ENCODE peak calls at places on chromosomes 12 and 14, in eight cellular contexts. G is body of pancreas, V is lung, R is fibroblast of pulmonary artery, N is kidney, L is endothelial cell of umbilical vein, X is GM12865, K is lower lobe of right lung. T is an unnamed sample.

GRCh38 chr14:91366749-91367148 is 50.9 kb downstream of the CCDC88C start:
- DNase-seq in R (no peak), L (no peak), X (no peak), N (no peak), K (no peak), V (no peak), G (no peak), T (no peak)

GRCh38 chr12:101172316-101172715 is 37.7 kb downstream of the SLC5A8 start:
- DNase-seq in N (no peak), X (peak; percentile 7), R (no peak), L (no peak), K (no peak), G (no peak), V (no peak), T (peak; percentile 41)

GRCh38 chr14:103058209-103059055 is 1.1 kb upstream of the CDC42BPB start:
- DNase-seq in K (no peak), V (no peak), X (no peak), G (no peak), N (peak; percentile 72), L (no peak), R (no peak), T (peak; percentile 11)

GRCh38 chr12:68281685-68282084 is 28.3 kb upstream of the IL22 start:
- DNase-seq in R (no peak), V (no peak), G (no peak), X (peak; percentile 30), N (no peak), L (no peak), K (no peak), T (no peak)

GRCh38 chr12:112855375-112855774 is 51.4 kb upstream of the OAS1 start:
- DNase-seq in R (no peak), K (no peak), G (no peak), X (no peak), N (no peak), L (no peak), V (no peak), T (no peak)

GRCh38 chr12:132471011-132471857 is 18.7 kb upstream of the FBRSL1 start:
- DNase-seq in N (peak; percentile 45), K (no peak), L (no peak), G (peak; percentile 50), V (no peak), X (peak; percentile 72), R (no peak), T (no peak)

GRCh38 chr12:15856097-15856982 is 25.8 kb upstream of the STRAP start:
- DNase-seq in G (peak; percentile 58), R (peak; percentile 86), N (no peak), K (no peak), X (peak; percentile 72), L (peak; percentile 82), V (peak; percentile 54), T (peak; percentile 67)

GRCh38 chr14:65203574-65203973 is 101.3 kb upstream of the MAX start:
- DNase-seq in K (no peak), R (no peak), G (no peak), L (no peak), X (no peak), V (no peak), N (no peak), T (no peak)

GRCh38 chr12:50988051-50988450 is 35.7 kb downstream of the HIGD1C start:
- DNase-seq in V (no peak), R (no peak), X (no peak), G (no peak), N (no peak), L (no peak), K (no peak), T (peak; percentile 45)

GRCh38 chr14:99747167-99747566 is 46.0 kb upstream of the EML1 start:
- DNase-seq in N (peak; percentile 64), V (no peak), X (no peak), G (no peak), L (no peak), R (no peak), K (peak; percentile 24), T (no peak)

GRCh38 chr12:104775731-104776231 is 182.3 kb downstream of the SLC41A2 start:
- DNase-seq in G (no peak), N (no peak), K (no peak), R (no peak), V (no peak), X (no peak), L (no peak), T (no peak)

GRCh38 chr14:94722397-94722796 is 47.5 kb downstream of the GSC start:
- DNase-seq in X (no peak), V (no peak), R (no peak), N (no peak), G (no peak), K (no peak), L (no peak), T (no peak)

GRCh38 chr14:75200451-75200850 is 24.0 kb upstream of the TMED10 start:
- DNase-seq in V (peak; percentile 82), X (no peak), N (peak; percentile 78), K (peak; percentile 71), G (peak; percentile 80), R (no peak), L (no peak), T (no peak)

GRCh38 chr14:85125331-85125730 is 404.6 kb upstream of the FLRT2 start:
- DNase-seq in N (no peak), X (no peak), K (no peak), V (no peak), L (no peak), R (no peak), G (no peak), T (no peak)

GRCh38 chr12:116319851-116320621 is 42.5 kb upstream of the MED13L start:
- DNase-seq in K (no peak), N (no peak), X (peak; percentile 20), R (peak; percentile 87), G (peak; percentile 14), L (peak; percentile 72), V (no peak), T (peak; percentile 97)

GRCh38 chr14:93928184-93929047 is 1.3 kb downstream of the FAM181A start:
- DNase-seq in N (peak; percentile 62), G (no peak), L (no peak), V (no peak), K (no peak), X (no peak), R (no peak), T (no peak)

GRCh38 chr12:122830517-122831214 is 4.6 kb upstream of the HIP1R start:
- DNase-seq in L (no peak), R (peak; percentile 75), N (no peak), X (no peak), K (no peak), G (no peak), V (peak; percentile 56), T (peak; percentile 78)

GRCh38 chr12:121537814-121538698 is 42.8 kb downstream of the KDM2B start:
- DNase-seq in V (no peak), G (no peak), K (peak; percentile 72), L (peak; percentile 12), R (no peak), N (peak; percentile 75), X (peak; percentile 51), T (no peak)

GRCh38 chr12:68267892-68268396 is 14.5 kb upstream of the IL22 start:
- DNase-seq in X (no peak), L (no peak), G (no peak), N (no peak), V (no peak), R (peak; percentile 88), K (no peak), T (peak; percentile 96)

GRCh38 chr14:101495827-101496778 is 65.2 kb upstream of the DIO3 start:
- DNase-seq in X (no peak), V (no peak), N (peak; percentile 60), K (peak; percentile 30), L (no peak), R (no peak), G (peak; percentile 38), T (no peak)

GRCh38 chr12:45124485-45125155 is 73.7 kb upstream of the DBX2 start:
- DNase-seq in N (no peak), R (no peak), L (no peak), V (no peak), G (no peak), K (no peak), X (no peak), T (no peak)

GRCh38 chr14:97978336-97978735 is 1181.2 kb downstream of the VRK1 start:
- DNase-seq in R (peak; percentile 2), X (peak; percentile 57), K (peak; percentile 77), V (peak; percentile 80), L (no peak), N (peak; percentile 91), G (peak; percentile 64), T (peak; percentile 66)

GRCh38 chr14:64722842-64723447 is 18.7 kb downstream of the PLEKHG3 start:
- DNase-seq in L (no peak), N (no peak), G (no peak), R (no peak), X (no peak), K (no peak), V (no peak), T (no peak)

GRCh38 chr12:76880156-76881023 is 1.6 kb upstream of the CSRP2 start:
- DNase-seq in K (no peak), V (no peak), N (no peak), G (no peak), R (peak; percentile 20), X (no peak), L (peak; percentile 29), T (no peak)

GRCh38 chr14:59490756-59491155 is 6.4 kb downstream of the JKAMP start:
- DNase-seq in V (no peak), X (no peak), R (no peak), G (no peak), L (no peak), N (no peak), K (no peak), T (no peak)

GRCh38 chr14:22979748-22980392 is 2.5 kb downstream of the AJUBA start:
- DNase-seq in X (no peak), V (no peak), G (no peak), K (no peak), L (no peak), N (no peak), R (no peak), T (no peak)
- H3K4me3 ChIP-seq in X (no peak overlapping the region), V (peak overlapping the region; percentile 20), G (no peak overlapping the region), K (peak overlapping the region; percentile 85), L (peak overlapping the region; percentile 94), N (peak overlapping the region; percentile 78), R (peak overlapping the region; percentile 81), T (peak overlapping the region; percentile 91)

GRCh38 chr12:79935021-79935623 is at the start of gene PPP1R12A:
- DNase-seq in V (peak; percentile 97), G (peak; percentile 95), R (peak; percentile 98), L (peak; percentile 99), N (peak; percentile 99), K (peak; percentile 98), X (peak; percentile 98), T (peak; percentile 97)
- TF ChIP-seq CTCF in V (no peak), G (no peak), R (no peak), L (no peak), N (no peak), K (no peak), X (no peak), T (peak; percentile 16)

DNA sequence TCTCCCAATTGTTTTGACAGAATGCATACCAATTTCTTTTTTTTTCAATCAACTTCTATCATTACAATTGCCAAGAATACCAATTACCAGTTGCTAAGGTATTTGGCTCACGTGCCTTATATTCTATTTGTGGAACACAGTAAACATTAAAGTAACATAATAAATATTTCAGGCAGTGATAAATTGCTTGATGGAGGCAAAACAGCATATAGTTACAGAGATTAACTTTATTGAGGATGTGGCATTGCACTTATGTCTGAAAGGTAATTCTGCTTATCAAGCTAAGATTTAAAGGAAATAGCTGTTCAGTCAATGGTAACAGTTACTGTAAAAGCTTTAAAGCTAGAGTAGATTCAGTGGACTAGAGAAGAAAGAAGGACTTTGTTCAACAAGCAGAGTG is 1107.8 kb downstream of the FSCB start:
- DNase-seq in N (no peak), K (no peak), L (no peak), V (no peak), R (no peak), X (no peak), G (no peak), T (no peak)
- H3K4me3 ChIP-seq in N (no peak overlapping the region), K (no peak overlapping the region), L (no peak overlapping the region), V (no peak overlapping the region), R (no peak overlapping the region), X (no peak overlapping the region), G (no peak overlapping the region), T (no peak overlapping the region)

GRCh38 chr12:106739815-106740552 is 34.5 kb upstream of the RIC8B start:
- DNase-seq in R (peak; percentile 69), X (no peak), V (no peak), L (no peak), K (no peak), G (no peak), N (no peak), T (no peak)
- TF ChIP-seq CTCF in R (no peak), X (no peak), V (no peak), L (no peak), K (no peak), G (no peak), N (no peak), T (no peak)

T was measured in AG10803.